ENCODE peak calls at places on chromosomes 13 and 19, in five cellular contexts. One of them, this sample, is unnamed.

GRCh38 chr13:24161010-24161775 is 673 bp downstream of the SPATA13 start:
- DNase-seq in sigmoid colon: peak; percentile 73
- DNase-seq in uterus: no peak
- DNase-seq in upper lobe of left lung: no peak
- DNase-seq in thyroid gland: peak; percentile 64
- DNase-seq in this sample: peak; percentile 75

GRCh38 chr13:86051134-86052103 is 252.2 kb upstream of the SLITRK6 start:
- DNase-seq in thyroid gland: no peak
- DNase-seq in upper lobe of left lung: no peak
- DNase-seq in sigmoid colon: no peak
- DNase-seq in uterus: no peak
- DNase-seq in this sample: no peak

GRCh38 chr13:98216135-98216565 is 39.1 kb upstream of the RNF113B start:
- DNase-seq in uterus: peak; percentile 32
- DNase-seq in sigmoid colon: no peak
- DNase-seq in thyroid gland: peak; percentile 95
- DNase-seq in upper lobe of left lung: peak; percentile 69
- DNase-seq in this sample: peak; percentile 45

GRCh38 chr19:31214086-31214485 is 135.2 kb downstream of the TSHZ3 start:
- DNase-seq in uterus: peak; percentile 49
- DNase-seq in upper lobe of left lung: peak; percentile 75
- DNase-seq in thyroid gland: peak; percentile 34
- DNase-seq in sigmoid colon: peak; percentile 76
- DNase-seq in this sample: no peak

GRCh38 chr19:55474269-55475265 is 1.9 kb upstream of the ZNF628 start:
- DNase-seq in uterus: no peak
- DNase-seq in upper lobe of left lung: no peak
- DNase-seq in sigmoid colon: no peak
- DNase-seq in thyroid gland: peak; percentile 55
- DNase-seq in this sample: no peak

GRCh38 chr13:97982286-97982685 is 28.8 kb downstream of the IPO5 start:
- DNase-seq in upper lobe of left lung: no peak
- DNase-seq in sigmoid colon: no peak
- DNase-seq in uterus: no peak
- DNase-seq in thyroid gland: no peak
- DNase-seq in this sample: no peak

GRCh38 chr19:33344210-33344609 is 29.3 kb upstream of the CEBPG start:
- DNase-seq in thyroid gland: no peak
- DNase-seq in upper lobe of left lung: no peak
- DNase-seq in sigmoid colon: peak; percentile 72
- DNase-seq in uterus: peak; percentile 20
- DNase-seq in this sample: no peak

GRCh38 chr19:28558783-28559182 is 654.2 kb downstream of the UQCRFS1 start:
- DNase-seq in thyroid gland: no peak
- DNase-seq in upper lobe of left lung: no peak
- DNase-seq in uterus: no peak
- DNase-seq in sigmoid colon: no peak
- DNase-seq in this sample: no peak

GRCh38 chr19:18292810-18293641 is 11.6 kb upstream of the JUND start:
- DNase-seq in thyroid gland: peak; percentile 73
- DNase-seq in uterus: peak; percentile 94
- DNase-seq in sigmoid colon: peak; percentile 95
- DNase-seq in upper lobe of left lung: peak; percentile 76
- DNase-seq in this sample: peak; percentile 83

GRCh38 chr13:43145556-43145955 is 122.2 kb downstream of the DNAJC15 start:
- DNase-seq in upper lobe of left lung: no peak
- DNase-seq in sigmoid colon: no peak
- DNase-seq in uterus: no peak
- DNase-seq in thyroid gland: no peak
- DNase-seq in this sample: no peak

GRCh38 chr13:114035583-114036501 is 62.0 kb upstream of the C13orf46 start:
- DNase-seq in upper lobe of left lung: no peak
- DNase-seq in thyroid gland: no peak
- DNase-seq in sigmoid colon: no peak
- DNase-seq in uterus: peak; percentile 54
- DNase-seq in this sample: no peak

GRCh38 chr13:50136678-50137077 is 121.4 kb downstream of the KCNRG start:
- DNase-seq in thyroid gland: no peak
- DNase-seq in uterus: no peak
- DNase-seq in upper lobe of left lung: no peak
- DNase-seq in sigmoid colon: no peak
- DNase-seq in this sample: no peak

GRCh38 chr13:84430015-84430414 is 547.7 kb upstream of the SLITRK1 start:
- DNase-seq in sigmoid colon: no peak
- DNase-seq in thyroid gland: no peak
- DNase-seq in uterus: no peak
- DNase-seq in upper lobe of left lung: no peak
- DNase-seq in this sample: no peak

GRCh38 chr19:39845172-39845571 is 1.0 kb downstream of the FBL start:
- DNase-seq in thyroid gland: no peak
- DNase-seq in sigmoid colon: no peak
- DNase-seq in uterus: no peak
- DNase-seq in upper lobe of left lung: no peak
- DNase-seq in this sample: no peak

GRCh38 chr19:49832556-49832955 is 14.5 kb downstream of the MED25 start:
- DNase-seq in thyroid gland: no peak
- DNase-seq in uterus: no peak
- DNase-seq in sigmoid colon: no peak
- DNase-seq in upper lobe of left lung: no peak
- DNase-seq in this sample: no peak

GRCh38 chr19:375395-376110 is 31.0 kb upstream of the MIER2 start:
- DNase-seq in sigmoid colon: peak; percentile 56
- DNase-seq in uterus: no peak
- DNase-seq in upper lobe of left lung: no peak
- DNase-seq in thyroid gland: no peak
- DNase-seq in this sample: no peak

GRCh38 chr19:13615890-13616289 is 109.6 kb upstream of the CACNA1A start:
- DNase-seq in sigmoid colon: no peak
- DNase-seq in thyroid gland: no peak
- DNase-seq in upper lobe of left lung: no peak
- DNase-seq in uterus: no peak
- DNase-seq in this sample: no peak

GRCh38 chr13:77325371-77325941 is 1.4 kb downstream of the MYCBP2 start:
- DNase-seq in upper lobe of left lung: no peak
- DNase-seq in uterus: no peak
- DNase-seq in sigmoid colon: no peak
- DNase-seq in thyroid gland: no peak
- DNase-seq in this sample: no peak

GRCh38 chr13:80173224-80173623 is 167.7 kb downstream of the SPRY2 start:
- DNase-seq in uterus: no peak
- DNase-seq in thyroid gland: no peak
- DNase-seq in sigmoid colon: no peak
- DNase-seq in upper lobe of left lung: peak; percentile 47
- DNase-seq in this sample: no peak

GRCh38 chr19:49441210-49441959 is at the start of gene SLC17A7:
- DNase-seq in thyroid gland: no peak
- DNase-seq in uterus: peak; percentile 72
- DNase-seq in sigmoid colon: peak; percentile 86
- DNase-seq in upper lobe of left lung: peak; percentile 43
- DNase-seq in this sample: no peak

GRCh38 chr19:31316201-31316951 is 32.9 kb downstream of the TSHZ3 start:
- DNase-seq in thyroid gland: peak; percentile 57
- DNase-seq in uterus: peak; percentile 61
- DNase-seq in sigmoid colon: peak; percentile 77
- DNase-seq in upper lobe of left lung: peak; percentile 35
- DNase-seq in this sample: no peak

GRCh38 chr13:43545317-43545874 is 241.4 kb downstream of the ENOX1 start:
- DNase-seq in uterus: no peak
- DNase-seq in sigmoid colon: no peak
- DNase-seq in upper lobe of left lung: no peak
- DNase-seq in thyroid gland: no peak
- DNase-seq in this sample: no peak

GRCh38 chr13:109628251-109628699 is 158.1 kb downstream of the IRS2 start:
- DNase-seq in uterus: no peak
- DNase-seq in sigmoid colon: no peak
- DNase-seq in upper lobe of left lung: no peak
- DNase-seq in thyroid gland: no peak
- DNase-seq in this sample: no peak

GRCh38 chr13:52104624-52105023 is 24.2 kb downstream of the NEK5 start:
- DNase-seq in thyroid gland: no peak
- DNase-seq in uterus: no peak
- DNase-seq in upper lobe of left lung: no peak
- DNase-seq in sigmoid colon: no peak
- DNase-seq in this sample: no peak

GRCh38 chr13:108214511-108215383 is 589 bp downstream of the LIG4 start:
- DNase-seq in uterus: no peak
- DNase-seq in sigmoid colon: peak; percentile 68
- DNase-seq in upper lobe of left lung: peak; percentile 32
- DNase-seq in thyroid gland: peak; percentile 29
- DNase-seq in this sample: peak; percentile 48

GRCh38 chr13:96946709-96947311 is 47.5 kb downstream of the OXGR1 start:
- DNase-seq in sigmoid colon: no peak
- DNase-seq in upper lobe of left lung: no peak
- DNase-seq in uterus: no peak
- DNase-seq in thyroid gland: no peak
- DNase-seq in this sample: no peak

GRCh38 chr13:53201454-53202225 is 173.0 kb downstream of the OLFM4 start:
- DNase-seq in thyroid gland: peak; percentile 70
- DNase-seq in uterus: no peak
- DNase-seq in upper lobe of left lung: no peak
- DNase-seq in sigmoid colon: no peak
- DNase-seq in this sample: peak; percentile 42

DNA sequence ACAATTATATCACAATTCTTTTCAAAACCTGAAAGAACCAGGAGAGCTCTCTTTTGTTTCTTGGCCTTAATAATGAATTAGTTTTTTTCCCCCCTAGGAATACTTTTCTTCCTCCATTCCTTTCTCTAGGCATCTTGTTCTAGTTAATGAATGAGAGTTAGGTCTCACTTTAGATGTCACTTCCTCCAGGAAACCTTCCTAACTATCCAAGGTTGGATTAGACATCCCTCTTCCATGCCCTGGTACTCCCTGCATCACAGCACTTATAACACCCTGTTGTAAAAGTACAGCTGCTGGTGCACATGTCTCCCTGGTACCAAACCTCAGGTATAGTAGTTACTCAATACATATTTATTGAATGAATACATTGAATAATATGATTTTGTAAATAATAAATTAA is 21.2 kb upstream of the DGKH start:
- DNase-seq in uterus: no peak
- DNase-seq in sigmoid colon: no peak
- DNase-seq in upper lobe of left lung: no peak
- DNase-seq in thyroid gland: no peak
- DNase-seq in this sample: no peak
- TF ChIP-seq POLR2A in uterus: no peak
- TF ChIP-seq POLR2A in sigmoid colon: no peak
- TF ChIP-seq POLR2A in upper lobe of left lung: no peak
- TF ChIP-seq POLR2A in thyroid gland: no peak
- TF ChIP-seq POLR2A in this sample: no peak

GRCh38 chr19:2154587-2155075 is 3.3 kb upstream of the AP3D1 start:
- DNase-seq in upper lobe of left lung: no peak
- DNase-seq in uterus: no peak
- DNase-seq in sigmoid colon: no peak
- DNase-seq in thyroid gland: no peak
- DNase-seq in this sample: no peak
- H3K27ac ChIP-seq in upper lobe of left lung: no peak overlapping the region
- H3K27ac ChIP-seq in uterus: no peak overlapping the region
- H3K27ac ChIP-seq in sigmoid colon: no peak overlapping the region
- H3K27ac ChIP-seq in thyroid gland: no peak overlapping the region
- H3K27ac ChIP-seq in this sample: no peak overlapping the region

GRCh38 chr19:41895745-41896580 is 13.0 kb downstream of the ARHGEF1 start:
- DNase-seq in thyroid gland: no peak
- DNase-seq in sigmoid colon: no peak
- DNase-seq in uterus: no peak
- DNase-seq in upper lobe of left lung: no peak
- DNase-seq in this sample: no peak
- TF ChIP-seq CTCF in thyroid gland: no peak
- TF ChIP-seq CTCF in sigmoid colon: no peak
- TF ChIP-seq CTCF in uterus: no peak
- TF ChIP-seq CTCF in upper lobe of left lung: no peak
- TF ChIP-seq CTCF in this sample: no peak

GRCh38 chr19:4328243-4328990 is 10.2 kb downstream of the STAP2 start:
- DNase-seq in upper lobe of left lung: peak; percentile 89
- DNase-seq in uterus: peak; percentile 97
- DNase-seq in thyroid gland: peak; percentile 94
- DNase-seq in sigmoid colon: peak; percentile 99
- DNase-seq in this sample: peak; percentile 85
- TF ChIP-seq POLR2A in upper lobe of left lung: no peak
- TF ChIP-seq POLR2A in uterus: no peak
- TF ChIP-seq POLR2A in thyroid gland: peak; percentile 39
- TF ChIP-seq POLR2A in sigmoid colon: no peak
- TF ChIP-seq POLR2A in this sample: no peak

DNA sequence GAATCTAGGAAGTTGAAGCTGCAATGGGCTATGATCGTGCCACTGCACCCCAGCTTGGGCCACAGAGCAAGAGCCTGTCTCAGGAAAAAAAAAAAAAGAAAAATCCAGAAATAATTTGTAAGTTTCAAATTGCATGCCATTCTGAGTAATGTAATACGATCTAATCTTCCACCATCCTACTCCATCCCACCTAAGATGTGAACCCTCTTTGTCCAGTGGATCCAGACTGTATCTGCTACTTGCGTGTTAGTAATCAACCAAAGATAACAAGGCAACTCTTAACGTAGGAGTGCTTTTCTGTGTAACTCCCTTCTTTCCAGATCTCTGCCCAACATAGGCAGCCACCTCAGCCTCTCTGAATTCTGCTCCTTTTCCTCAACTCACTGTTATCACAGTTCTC is 24.3 kb downstream of the RFC3 start:
- DNase-seq in upper lobe of left lung: no peak
- DNase-seq in thyroid gland: no peak
- DNase-seq in uterus: no peak
- DNase-seq in sigmoid colon: no peak
- DNase-seq in this sample: no peak
- H3K27ac ChIP-seq in upper lobe of left lung: no peak overlapping the region
- H3K27ac ChIP-seq in thyroid gland: no peak overlapping the region
- H3K27ac ChIP-seq in uterus: no peak overlapping the region
- H3K27ac ChIP-seq in sigmoid colon: no peak overlapping the region
- H3K27ac ChIP-seq in this sample: no peak overlapping the region

GRCh38 chr19:43656436-43656835 is 13.5 kb downstream of the PLAUR start:
- DNase-seq in thyroid gland: no peak
- DNase-seq in uterus: no peak
- DNase-seq in upper lobe of left lung: no peak
- DNase-seq in sigmoid colon: no peak
- DNase-seq in this sample: no peak

GRCh38 chr19:43660301-43660700 is 9.7 kb downstream of the PLAUR start:
- DNase-seq in upper lobe of left lung: no peak
- DNase-seq in thyroid gland: no peak
- DNase-seq in uterus: no peak
- DNase-seq in sigmoid colon: no peak
- DNase-seq in this sample: no peak

GRCh38 chr19:43652546-43652874 is 12.9 kb upstream of the CADM4 start:
- DNase-seq in thyroid gland: no peak
- DNase-seq in sigmoid colon: no peak
- DNase-seq in uterus: no peak
- DNase-seq in upper lobe of left lung: no peak
- DNase-seq in this sample: no peak

GRCh38 chr19:43662487-43662886 is 7.5 kb downstream of the PLAUR start:
- DNase-seq in uterus: no peak
- DNase-seq in sigmoid colon: no peak
- DNase-seq in upper lobe of left lung: no peak
- DNase-seq in thyroid gland: no peak
- DNase-seq in this sample: no peak

DNA sequence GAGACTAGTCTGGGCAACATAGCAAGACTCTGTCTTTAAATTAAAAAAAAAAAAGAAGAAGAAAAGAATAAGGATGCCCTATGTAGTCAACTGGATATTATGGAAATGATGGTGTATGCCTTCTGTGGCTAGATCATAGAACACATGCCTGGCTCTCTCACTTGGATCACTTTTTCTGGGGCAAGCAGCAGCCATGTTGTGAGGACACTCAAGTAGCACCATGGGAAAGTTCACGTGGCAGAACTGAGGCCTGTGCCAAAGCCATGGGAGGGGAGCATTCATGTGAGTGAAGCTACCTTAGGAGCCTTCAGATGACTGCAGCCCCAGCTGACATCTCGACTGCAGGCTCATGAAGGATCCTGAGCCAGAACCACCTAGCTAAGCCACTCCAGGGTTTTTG is 12.0 kb downstream of the PLAUR start:
- DNase-seq in uterus: no peak
- DNase-seq in sigmoid colon: no peak
- DNase-seq in upper lobe of left lung: no peak
- DNase-seq in thyroid gland: no peak
- DNase-seq in this sample: no peak
- TF ChIP-seq CTCF in uterus: no peak
- TF ChIP-seq CTCF in sigmoid colon: no peak
- TF ChIP-seq CTCF in upper lobe of left lung: no peak
- TF ChIP-seq CTCF in thyroid gland: no peak
- TF ChIP-seq CTCF in this sample: no peak